ENCODE peak calls at places on chromosome 10, in six cellular contexts. S is HFFc6; A is tibial artery; Z is nephron progenitor cell; E is CD8-positive, alpha-beta T cell; U is GM13976. M is an unnamed sample.

GRCh38 chr10:76784076-76784475 is 853.5 kb downstream of the KCNMA1 start:
- DNase-seq in S (no peak), Z (no peak), U (no peak), E (no peak), A (no peak), M (no peak)

GRCh38 chr10:23047201-23048050 is 48.0 kb upstream of the MSRB2 start:
- DNase-seq in U (no peak), Z (no peak), E (no peak), A (no peak), S (no peak), M (no peak)

GRCh38 chr10:74391786-74392185 is 240.8 kb downstream of the ADK start:
- DNase-seq in Z (no peak), S (no peak), E (no peak), A (no peak), U (no peak), M (no peak)

GRCh38 chr10:18376650-18377049 is 236.4 kb downstream of the CACNB2 start:
- DNase-seq in A (no peak), E (no peak), U (no peak), S (no peak), Z (no peak), M (no peak)

GRCh38 chr10:85643839-85644525 is 722.6 kb downstream of the GRID1 start:
- DNase-seq in U (no peak), E (no peak), S (no peak), A (no peak), Z (no peak), M (no peak)

GRCh38 chr10:71344154-71344915 is 25.3 kb downstream of the SLC29A3 start:
- DNase-seq in S (no peak), U (no peak), Z (no peak), E (no peak), A (no peak), M (no peak)

GRCh38 chr10:9254353-9254752 is 1199.9 kb downstream of the GATA3 start:
- DNase-seq in S (peak; percentile 62), U (no peak), A (no peak), Z (no peak), E (no peak), M (no peak)

GRCh38 chr10:23314835-23315239 is 29.8 kb downstream of the C10orf67 start:
- DNase-seq in A (no peak), Z (peak; percentile 50), S (peak; percentile 77), U (peak; percentile 52), E (no peak), M (no peak)

GRCh38 chr10:44387853-44388251 is 3.0 kb upstream of the CXCL12 start:
- DNase-seq in Z (no peak), E (peak; percentile 37), S (no peak), U (no peak), A (no peak), M (no peak)

GRCh38 chr10:102775973-102776669 is 32.4 kb downstream of the WBP1L start:
- DNase-seq in Z (peak; percentile 51), U (no peak), S (peak; percentile 26), E (no peak), A (peak; percentile 96), M (no peak)

GRCh38 chr10:11884706-11885423 is 61.7 kb downstream of the PROSER2 start:
- DNase-seq in A (no peak), Z (no peak), U (no peak), E (no peak), S (no peak), M (no peak)

GRCh38 chr10:28429573-28430216 is 103.2 kb upstream of the WAC start:
- DNase-seq in E (no peak), Z (no peak), A (no peak), U (no peak), S (peak; percentile 53), M (no peak)

GRCh38 chr10:123331438-123331837 is 177.2 kb downstream of the BUB3 start:
- DNase-seq in S (no peak), Z (no peak), U (no peak), A (no peak), E (no peak), M (no peak)

GRCh38 chr10:70518695-70519094 is 40.1 kb downstream of the PALD1 start:
- DNase-seq in E (no peak), Z (no peak), U (no peak), S (peak; percentile 71), A (no peak), M (no peak)

GRCh38 chr10:43939939-43940810 is 291.5 kb upstream of the ZNF32 start:
- DNase-seq in A (no peak), U (no peak), E (peak; percentile 17), Z (no peak), S (peak; percentile 15), M (no peak)

GRCh38 chr10:128211953-128212727 is 85.9 kb upstream of the MKI67 start:
- DNase-seq in A (peak; percentile 76), Z (peak; percentile 93), S (peak; percentile 13), U (peak; percentile 95), E (peak; percentile 90), M (peak; percentile 85)

GRCh38 chr10:87000491-87000890 is 19.6 kb upstream of the FAM25A start:
- DNase-seq in U (no peak), Z (no peak), E (no peak), S (no peak), A (no peak), M (no peak)

GRCh38 chr10:89458289-89458688 is 43.9 kb downstream of the IFIT5 start:
- DNase-seq in U (no peak), S (peak; percentile 38), A (no peak), Z (no peak), E (no peak), M (no peak)

GRCh38 chr10:123356101-123356500 is 201.9 kb downstream of the BUB3 start:
- DNase-seq in U (no peak), S (no peak), E (no peak), A (no peak), Z (no peak), M (no peak)

GRCh38 chr10:132548106-132548823 is 10.7 kb downstream of the INPP5A start:
- DNase-seq in E (no peak), U (peak; percentile 25), S (no peak), A (peak; percentile 60), Z (no peak), M (no peak)

GRCh38 chr10:116798859-116799258 is 50.4 kb upstream of the ENO4 start:
- DNase-seq in S (no peak), U (no peak), Z (no peak), A (no peak), E (no peak), M (no peak)

GRCh38 chr10:74081192-74081803 is 69.3 kb downstream of the AP3M1 start:
- DNase-seq in E (peak; percentile 61), Z (peak; percentile 49), S (peak; percentile 45), A (no peak), U (peak; percentile 40), M (no peak)

GRCh38 chr10:68367121-68367520 is 34.4 kb upstream of the PBLD start:
- DNase-seq in U (no peak), Z (no peak), S (no peak), A (no peak), E (no peak), M (no peak)

GRCh38 chr10:79491171-79491835 is 21.0 kb upstream of the EIF5AL1 start:
- DNase-seq in Z (no peak), S (no peak), A (peak; percentile 20), E (no peak), U (no peak), M (no peak)
- TF ChIP-seq CTCF in Z (no peak), S (no peak), A (no peak), E (no peak), U (no peak), M (no peak)

GRCh38 chr10:109456566-109457361 is 466.5 kb downstream of the XPNPEP1 start:
- DNase-seq in Z (peak; percentile 58), U (peak; percentile 12), A (no peak), S (no peak), E (no peak), M (no peak)
- TF ChIP-seq CTCF in Z (no peak), U (no peak), A (no peak), S (no peak), E (no peak), M (no peak)

GRCh38 chr10:93784059-93784458 is 26.3 kb downstream of the LGI1 start:
- DNase-seq in A (no peak), Z (no peak), S (no peak), U (no peak), E (no peak), M (no peak)
- TF ChIP-seq CTCF in A (no peak), Z (no peak), S (no peak), U (no peak), E (no peak), M (no peak)

GRCh38 chr10:7525314-7526016 is 114.6 kb upstream of the SFMBT2 start:
- DNase-seq in U (peak; percentile 87), S (peak; percentile 68), Z (peak; percentile 72), A (no peak), E (peak; percentile 68), M (no peak)

GRCh38 chr10:7526017-7526400 is 115.2 kb upstream of the SFMBT2 start:
- DNase-seq in S (no peak), A (no peak), Z (no peak), E (no peak), U (no peak), M (no peak)

GRCh38 chr10:7520496-7521485 is 110.0 kb upstream of the SFMBT2 start:
- DNase-seq in A (no peak), Z (peak; percentile 35), U (peak; percentile 51), E (no peak), S (no peak), M (no peak)

GRCh38 chr10:7527468-7527867 is 116.6 kb upstream of the SFMBT2 start:
- DNase-seq in E (no peak), U (no peak), Z (no peak), A (no peak), S (no peak), M (no peak)

GRCh38 chr10:7523656-7524055 is 112.8 kb upstream of the SFMBT2 start:
- DNase-seq in Z (no peak), S (no peak), U (no peak), A (no peak), E (no peak), M (no peak)
- TF ChIP-seq CTCF in Z (no peak), S (no peak), U (no peak), A (no peak), E (no peak), M (no peak)